ENCODE peak calls at places on chromosomes 3 and 15, in four cellular contexts. R is cardiac muscle cell, O is Panc1, F is sigmoid colon. C is an unnamed sample.

GRCh38 chr15:98681061-98681460 is 32.7 kb downstream of the IGF1R start:
- DNase-seq in O (no peak), F (no peak), R (no peak), C (no peak)

GRCh38 chr3:56921573-56922571 is 120.1 kb upstream of the ARHGEF3 start:
- DNase-seq in O (no peak), R (no peak), F (peak; percentile 71), C (no peak)

GRCh38 chr3:105538483-105538882 is 171.8 kb downstream of the ALCAM start:
- DNase-seq in O (no peak), R (no peak), F (no peak), C (no peak)

GRCh38 chr3:96354742-96355141 is 459.7 kb upstream of the EPHA6 start:
- DNase-seq in O (no peak), R (no peak), F (no peak), C (no peak)

GRCh38 chr3:16055606-16056209 is 118.8 kb upstream of the GALNT15 start:
- DNase-seq in R (peak; percentile 42), O (no peak), F (no peak), C (no peak)

GRCh38 chr3:61315874-61316273 is 64.6 kb upstream of the FHIT start:
- DNase-seq in O (no peak), R (peak; percentile 77), F (no peak), C (no peak)

GRCh38 chr3:42507252-42507651 is 4.8 kb downstream of the VIPR1 start:
- DNase-seq in O (no peak), R (no peak), F (peak; percentile 61), C (peak; percentile 21)

GRCh38 chr15:61112231-61112630 is 116.9 kb downstream of the RORA start:
- DNase-seq in F (no peak), R (peak; percentile 15), O (no peak), C (no peak)

GRCh38 chr3:51992017-51992682 is 3.5 kb downstream of the RPL29 start:
- DNase-seq in O (no peak), F (no peak), R (no peak), C (no peak)

GRCh38 chr3:188152660-188153497 is 1.1 kb upstream of the LPP start:
- DNase-seq in O (no peak), R (peak; percentile 41), F (peak; percentile 81), C (no peak)

GRCh38 chr3:37546876-37547275 is 314.8 kb upstream of the CTDSPL start:
- DNase-seq in O (no peak), R (peak; percentile 26), F (no peak), C (no peak)

GRCh38 chr3:49785565-49786356 is 581 bp downstream of the IP6K1 start:
- DNase-seq in F (peak; percentile 76), R (peak; percentile 59), O (no peak), C (peak; percentile 54)

GRCh38 chr3:124172846-124173245 is 180.9 kb upstream of the ROPN1 start:
- DNase-seq in R (no peak), O (no peak), F (no peak), C (no peak)

GRCh38 chr3:115623414-115623868 is at the start of gene GAP43:
- DNase-seq in F (peak; percentile 62), O (no peak), R (peak; percentile 49), C (no peak)

GRCh38 chr3:32568953-32569352 is 1.7 kb downstream of the DYNC1LI1 start:
- DNase-seq in R (no peak), O (no peak), F (no peak), C (no peak)

GRCh38 chr3:38602576-38603250 is 46.8 kb downstream of the SCN5A start:
- DNase-seq in O (no peak), F (peak; percentile 58), R (no peak), C (peak; percentile 35)

GRCh38 chr15:30924353-30924752 is 20.6 kb downstream of the FAN1 start:
- DNase-seq in R (no peak), F (no peak), O (no peak), C (no peak)

GRCh38 chr3:191768421-191768820 is 307.5 kb downstream of the PYDC2 start:
- DNase-seq in R (no peak), F (no peak), O (no peak), C (no peak)

GRCh38 chr3:45139372-45139894 is 6.7 kb downstream of the CDCP1 start:
- DNase-seq in R (no peak), O (no peak), F (no peak), C (no peak)

GRCh38 chr3:57160046-57160730 is 5.0 kb downstream of the IL17RD start:
- DNase-seq in R (no peak), F (no peak), O (no peak), C (no peak)

GRCh38 chr3:187639912-187640822 is 30.0 kb downstream of the SST start:
- DNase-seq in R (no peak), F (no peak), O (no peak), C (no peak)

GRCh38 chr3:141231923-141232861 is 567 bp downstream of the PXYLP1 start:
- DNase-seq in O (no peak), R (peak; percentile 58), F (peak; percentile 76), C (no peak)

GRCh38 chr3:46970391-46971091 is 6.0 kb downstream of the CCDC12 start:
- DNase-seq in F (no peak), O (no peak), R (no peak), C (no peak)

GRCh38 chr15:58404020-58404419 is 27.8 kb upstream of the LIPC start:
- DNase-seq in R (no peak), O (no peak), F (no peak), C (no peak)

GRCh38 chr15:60795889-60796288 is 316.9 kb upstream of the ICE2 start:
- DNase-seq in O (no peak), R (no peak), F (no peak), C (no peak)

GRCh38 chr3:178845446-178846118 is 226.0 kb downstream of the ZMAT3 start:
- DNase-seq in O (no peak), F (no peak), R (no peak), C (no peak)

GRCh38 chr15:31277335-31278055 is 49.1 kb upstream of the KLF13 start:
- DNase-seq in R (no peak), F (peak; percentile 42), O (no peak), C (peak; percentile 61)

GRCh38 chr3:123089611-123090301 is 22.9 kb downstream of the PDIA5 start:
- DNase-seq in F (peak; percentile 86), R (no peak), O (no peak), C (no peak)

GRCh38 chr3:78913711-78914110 is 854.1 kb downstream of the ROBO1 start:
- DNase-seq in O (no peak), F (no peak), R (no peak), C (no peak)

GRCh38 chr3:78912687-78913086 is 855.1 kb downstream of the ROBO1 start:
- DNase-seq in O (no peak), F (no peak), R (no peak), C (no peak)

GRCh38 chr3:78912217-78912616 is 855.6 kb downstream of the ROBO1 start:
- DNase-seq in R (no peak), F (no peak), O (no peak), C (no peak)

GRCh38 chr3:78908236-78908635 is 859.6 kb downstream of the ROBO1 start:
- DNase-seq in R (no peak), O (no peak), F (no peak), C (no peak)

DNA sequence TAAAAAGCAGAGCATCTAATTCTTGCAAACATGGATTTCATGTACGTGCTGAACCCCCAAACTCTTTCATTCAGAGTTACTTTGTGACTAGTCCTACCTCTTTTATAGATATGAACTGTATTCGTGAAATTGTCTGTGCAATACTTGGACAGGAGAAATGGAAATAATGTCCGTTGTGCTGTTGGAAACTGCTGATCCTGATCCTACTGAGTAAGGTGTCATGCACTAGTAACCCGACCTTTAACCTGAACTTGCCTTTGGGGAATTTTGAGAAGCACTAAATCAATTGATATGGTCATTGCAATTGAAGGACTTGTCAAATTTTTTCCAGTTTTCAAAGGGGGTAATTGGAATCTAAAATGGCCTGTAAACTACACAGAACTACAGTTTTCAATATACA is 856.4 kb downstream of the ROBO1 start:
- DNase-seq in F (no peak), O (no peak), R (no peak), C (no peak)
- H3K4me1 ChIP-seq in F (peaks cover 8% of the 10 kb centered on the region), O (peaks cover 10% of the 10 kb centered on the region), R (no peaks in the 10 kb centered on the region), C (no peaks in the 10 kb centered on the region)

GRCh38 chr3:134559591-134559990 is 73.7 kb downstream of the CEP63 start:
- DNase-seq in R (no peak), O (no peak), F (no peak), C (no peak)
- H3K4me1 ChIP-seq in R (no peaks in the 10 kb centered on the region), O (no peaks in the 10 kb centered on the region), F (no peaks in the 10 kb centered on the region), C (no peaks in the 10 kb centered on the region)

GRCh38 chr15:72474912-72475601 is 927 bp downstream of the ARIH1 start:
- DNase-seq in R (peak; percentile 83), O (peak; percentile 27), F (peak; percentile 92), C (peak; percentile 91)
- H3K4me1 ChIP-seq in R (peaks cover 17% of the 10 kb centered on the region), O (peaks cover 12% of the 10 kb centered on the region), F (peaks cover 52% of the 10 kb centered on the region), C (peaks cover 17% of the 10 kb centered on the region)

GRCh38 chr15:70016511-70016994 is 81.2 kb downstream of the TLE3 start:
- DNase-seq in R (no peak), F (no peak), O (no peak), C (no peak)
- H3K4me1 ChIP-seq in R (no peaks in the 10 kb centered on the region), F (no peaks in the 10 kb centered on the region), O (no peaks in the 10 kb centered on the region), C (no peaks in the 10 kb centered on the region)

GRCh38 chr3:41216422-41216821 is 17.1 kb downstream of the CTNNB1 start:
- DNase-seq in F (no peak), R (no peak), O (no peak), C (no peak)
- H3K4me1 ChIP-seq in F (peaks cover 89% of the 10 kb centered on the region), R (peaks cover 49% of the 10 kb centered on the region), O (peaks cover 17% of the 10 kb centered on the region), C (peaks cover 35% of the 10 kb centered on the region)

C was measured in RWPE2.